ENCODE peak calls at places on chromosomes 16 and 17, in ten cellular contexts. J is HEK293T; C is GDM1; H is fibroblast of mammary gland; M is NCI-H524 treated with DMSO at 0.1 percent for 48 hours; E is upper lobe of right lung; L is NCI-H446 treated with DMSO at 0.1 percent for 48 hours; R is AML-193; D is stimulated activated CD4-positive, alpha-beta T cell treated with anti-CD3 and anti-CD28 coated beads, Interleukin-4, amount 100 ng/mL, for 24 hours; Z is Daoy. U is an unnamed sample.

GRCh38 chr17:81336930-81337325 is 41.8 kb upstream of the SLC38A10 start:
- DNase-seq in J (no peak), C (no peak), H (no peak), M (no peak), E (peak; percentile 62), L (no peak), R (no peak), D (no peak), Z (no peak), U (no peak)

GRCh38 chr16:28475221-28475620 is 3.1 kb upstream of the NPIPB7 start:
- DNase-seq in J (no peak), C (no peak), H (no peak), M (no peak), E (no peak), L (no peak), R (no peak), D (no peak), Z (no peak), U (no peak)

GRCh38 chr16:11901091-11901490 is 14.7 kb downstream of the GSPT1 start:
- DNase-seq in J (no peak), C (no peak), H (no peak), M (no peak), E (no peak), L (no peak), R (no peak), D (no peak), Z (no peak), U (no peak)

GRCh38 chr17:78474631-78475146 is 96.2 kb downstream of the PGS1 start:
- DNase-seq in J (no peak), C (no peak), H (no peak), M (no peak), E (no peak), L (no peak), R (no peak), D (no peak), Z (no peak), U (no peak)

GRCh38 chr16:66652661-66653060 is 43.9 kb downstream of the CMTM4 start:
- DNase-seq in J (no peak), C (no peak), H (peak; percentile 76), M (no peak), E (no peak), L (no peak), R (no peak), D (no peak), Z (no peak), U (no peak)

GRCh38 chr16:56360117-56361008 is 65.0 kb downstream of the AMFR start:
- DNase-seq in J (no peak), C (no peak), H (no peak), M (no peak), E (no peak), L (no peak), R (no peak), D (peak; percentile 2), Z (no peak), U (no peak)

GRCh38 chr16:87528690-87529579 is 36.1 kb upstream of the ZCCHC14 start:
- DNase-seq in J (no peak), C (no peak), H (no peak), M (no peak), E (no peak), L (no peak), R (no peak), D (no peak), Z (no peak), U (no peak)

GRCh38 chr17:39973496-39973895 is 7.1 kb upstream of the PSMD3 start:
- DNase-seq in J (no peak), C (no peak), H (peak; percentile 70), M (no peak), E (no peak), L (no peak), R (no peak), D (no peak), Z (no peak), U (no peak)

GRCh38 chr17:14308636-14308964 is 7.7 kb downstream of the HS3ST3B1 start:
- DNase-seq in J (no peak), C (no peak), H (peak; percentile 38), M (no peak), E (no peak), L (no peak), R (no peak), D (no peak), Z (no peak), U (no peak)

GRCh38 chr17:81328925-81329278 is 33.8 kb upstream of the SLC38A10 start:
- DNase-seq in J (no peak), C (no peak), H (no peak), M (no peak), E (no peak), L (no peak), R (no peak), D (no peak), Z (peak; percentile 58), U (peak; percentile 19)

GRCh38 chr16:73298562-73298961 is 250.6 kb upstream of the ZFHX3 start:
- DNase-seq in J (no peak), C (no peak), H (no peak), M (no peak), E (no peak), L (no peak), R (no peak), D (no peak), Z (peak; percentile 71), U (peak; percentile 3)

GRCh38 chr17:74737299-74738050 is 419 bp downstream of the RAB37 start:
- DNase-seq in J (peak; percentile 52), C (peak; percentile 65), H (peak; percentile 9), M (peak; percentile 81), E (no peak), L (no peak), R (peak; percentile 79), D (peak; percentile 48), Z (peak; percentile 61), U (no peak)

GRCh38 chr16:27972500-27972899 is 91.0 kb downstream of the GSG1L start:
- DNase-seq in J (peak; percentile 46), C (no peak), H (peak; percentile 25), M (peak; percentile 92), E (peak; percentile 21), L (no peak), R (peak; percentile 21), D (peak; percentile 46), Z (peak; percentile 21), U (peak; percentile 20)

GRCh38 chr16:9820481-9821246 is 361.6 kb downstream of the GRIN2A start:
- DNase-seq in J (no peak), C (no peak), H (no peak), M (no peak), E (no peak), L (no peak), R (no peak), D (no peak), Z (no peak), U (no peak)

GRCh38 chr17:39928868-39929651 is 1.5 kb downstream of the LRRC3C start:
- DNase-seq in J (no peak), C (no peak), H (peak; percentile 95), M (no peak), E (no peak), L (no peak), R (peak; percentile 67), D (no peak), Z (peak; percentile 74), U (peak; percentile 97)

GRCh38 chr16:67848118-67848517 is 625 bp upstream of the CENPT start:
- DNase-seq in J (no peak), C (no peak), H (no peak), M (no peak), E (no peak), L (no peak), R (no peak), D (no peak), Z (no peak), U (no peak)

GRCh38 chr16:75304521-75305363 is 53.3 kb upstream of the BCAR1 start:
- DNase-seq in J (no peak), C (no peak), H (peak; percentile 98), M (no peak), E (no peak), L (no peak), R (no peak), D (no peak), Z (peak; percentile 82), U (peak; percentile 94)

GRCh38 chr16:66886914-66887313 is 6.6 kb downstream of the PDP2 start:
- DNase-seq in J (no peak), C (no peak), H (no peak), M (no peak), E (no peak), L (no peak), R (no peak), D (no peak), Z (no peak), U (no peak)

GRCh38 chr17:9811537-9811936 is 10.3 kb downstream of the GSG1L2 start:
- DNase-seq in J (no peak), C (no peak), H (no peak), M (no peak), E (no peak), L (no peak), R (no peak), D (no peak), Z (no peak), U (no peak)

U was measured in fibroblast of the aortic adventitia.